ENCODE peak calls at places on chromosomes 5 and 9, in six cellular contexts. One of them, this sample, is unnamed.

GRCh38 chr5:169018980-169019379 is 282.0 kb downstream of the SLIT3 start:
- DNase-seq in endodermal cell: peak
- DNase-seq in GM13977: no peak
- DNase-seq in astrocyte of the spinal cord: no peak
- DNase-seq in IMR-90: no peak
- DNase-seq in progenitor cell of endocrine pancreas: no peak
- DNase-seq in this sample: no peak

GRCh38 chr9:106420511-106420944 is 442.4 kb upstream of the ZNF462 start:
- DNase-seq in astrocyte of the spinal cord: peak
- DNase-seq in endodermal cell: no peak
- DNase-seq in GM13977: peak
- DNase-seq in progenitor cell of endocrine pancreas: no peak
- DNase-seq in IMR-90: no peak
- DNase-seq in this sample: peak

GRCh38 chr5:60161340-60161934 is 267.9 kb upstream of the PDE4D start:
- DNase-seq in astrocyte of the spinal cord: peak
- DNase-seq in progenitor cell of endocrine pancreas: no peak
- DNase-seq in endodermal cell: no peak
- DNase-seq in IMR-90: peak
- DNase-seq in GM13977: peak
- DNase-seq in this sample: peak

GRCh38 chr5:160929343-160929742 is 77.3 kb upstream of the ATP10B start:
- DNase-seq in astrocyte of the spinal cord: no peak
- DNase-seq in IMR-90: no peak
- DNase-seq in progenitor cell of endocrine pancreas: no peak
- DNase-seq in endodermal cell: no peak
- DNase-seq in GM13977: no peak
- DNase-seq in this sample: no peak

GRCh38 chr9:32251539-32251938 is 132.9 kb upstream of the ACO1 start:
- DNase-seq in progenitor cell of endocrine pancreas: peak
- DNase-seq in astrocyte of the spinal cord: peak
- DNase-seq in IMR-90: peak
- DNase-seq in GM13977: peak
- DNase-seq in endodermal cell: peak
- DNase-seq in this sample: peak

GRCh38 chr9:127351182-127352166 is 45.5 kb upstream of the SLC2A8 start:
- DNase-seq in astrocyte of the spinal cord: no peak
- DNase-seq in IMR-90: no peak
- DNase-seq in endodermal cell: no peak
- DNase-seq in progenitor cell of endocrine pancreas: no peak
- DNase-seq in GM13977: no peak
- DNase-seq in this sample: no peak

GRCh38 chr9:94865599-94866456 is 139.3 kb downstream of the AOPEP start:
- DNase-seq in IMR-90: peak
- DNase-seq in progenitor cell of endocrine pancreas: no peak
- DNase-seq in GM13977: no peak
- DNase-seq in astrocyte of the spinal cord: peak
- DNase-seq in endodermal cell: peak
- DNase-seq in this sample: no peak

GRCh38 chr5:177996660-177997318 is 747 bp upstream of the PROP1 start:
- DNase-seq in GM13977: no peak
- DNase-seq in endodermal cell: no peak
- DNase-seq in progenitor cell of endocrine pancreas: no peak
- DNase-seq in astrocyte of the spinal cord: no peak
- DNase-seq in IMR-90: no peak
- DNase-seq in this sample: no peak

GRCh38 chr9:14466828-14467227 is 152.9 kb upstream of the NFIB start:
- DNase-seq in progenitor cell of endocrine pancreas: no peak
- DNase-seq in IMR-90: no peak
- DNase-seq in GM13977: no peak
- DNase-seq in astrocyte of the spinal cord: no peak
- DNase-seq in endodermal cell: no peak
- DNase-seq in this sample: no peak

GRCh38 chr5:91176288-91177016 is 206.7 kb downstream of the ARRDC3 start:
- DNase-seq in IMR-90: peak
- DNase-seq in progenitor cell of endocrine pancreas: peak
- DNase-seq in endodermal cell: no peak
- DNase-seq in GM13977: no peak
- DNase-seq in astrocyte of the spinal cord: peak
- DNase-seq in this sample: no peak

GRCh38 chr5:81698806-81699205 is 52.1 kb downstream of the SSBP2 start:
- DNase-seq in astrocyte of the spinal cord: no peak
- DNase-seq in GM13977: no peak
- DNase-seq in IMR-90: peak
- DNase-seq in progenitor cell of endocrine pancreas: no peak
- DNase-seq in endodermal cell: no peak
- DNase-seq in this sample: no peak

GRCh38 chr5:82386576-82386975 is 108.4 kb upstream of the RPS23 start:
- DNase-seq in astrocyte of the spinal cord: no peak
- DNase-seq in progenitor cell of endocrine pancreas: no peak
- DNase-seq in IMR-90: no peak
- DNase-seq in GM13977: no peak
- DNase-seq in endodermal cell: no peak
- DNase-seq in this sample: no peak

GRCh38 chr5:76521240-76521758 is 101.9 kb downstream of the F2RL2 start:
- DNase-seq in GM13977: peak
- DNase-seq in IMR-90: peak
- DNase-seq in endodermal cell: no peak
- DNase-seq in astrocyte of the spinal cord: peak
- DNase-seq in progenitor cell of endocrine pancreas: no peak
- DNase-seq in this sample: peak

GRCh38 chr9:78239506-78239905 is 3.6 kb downstream of the CEP78 start:
- DNase-seq in IMR-90: no peak
- DNase-seq in GM13977: no peak
- DNase-seq in astrocyte of the spinal cord: no peak
- DNase-seq in progenitor cell of endocrine pancreas: no peak
- DNase-seq in endodermal cell: no peak
- DNase-seq in this sample: no peak
- TF ChIP-seq CTCF in IMR-90: peak
- TF ChIP-seq CTCF in GM13977: no peak
- TF ChIP-seq CTCF in astrocyte of the spinal cord: peak
- TF ChIP-seq CTCF in progenitor cell of endocrine pancreas: peak
- TF ChIP-seq CTCF in endodermal cell: peak
- TF ChIP-seq CTCF in this sample: no peak

GRCh38 chr5:32712463-32713395 is 1.6 kb downstream of the NPR3 start:
- DNase-seq in IMR-90: peak
- DNase-seq in astrocyte of the spinal cord: peak
- DNase-seq in endodermal cell: peak
- DNase-seq in GM13977: peak
- DNase-seq in progenitor cell of endocrine pancreas: no peak
- DNase-seq in this sample: no peak
- TF ChIP-seq CTCF in IMR-90: no peak
- TF ChIP-seq CTCF in astrocyte of the spinal cord: peak
- TF ChIP-seq CTCF in endodermal cell: peak
- TF ChIP-seq CTCF in GM13977: no peak
- TF ChIP-seq CTCF in progenitor cell of endocrine pancreas: no peak
- TF ChIP-seq CTCF in this sample: no peak

GRCh38 chr5:140107312-140108092 is 6.4 kb upstream of the PURA start:
- DNase-seq in astrocyte of the spinal cord: peak
- DNase-seq in IMR-90: peak
- DNase-seq in progenitor cell of endocrine pancreas: peak
- DNase-seq in GM13977: peak
- DNase-seq in endodermal cell: peak
- DNase-seq in this sample: peak
- TF ChIP-seq CTCF in astrocyte of the spinal cord: peak
- TF ChIP-seq CTCF in IMR-90: peak
- TF ChIP-seq CTCF in progenitor cell of endocrine pancreas: peak
- TF ChIP-seq CTCF in GM13977: peak
- TF ChIP-seq CTCF in endodermal cell: no peak
- TF ChIP-seq CTCF in this sample: no peak

DNA sequence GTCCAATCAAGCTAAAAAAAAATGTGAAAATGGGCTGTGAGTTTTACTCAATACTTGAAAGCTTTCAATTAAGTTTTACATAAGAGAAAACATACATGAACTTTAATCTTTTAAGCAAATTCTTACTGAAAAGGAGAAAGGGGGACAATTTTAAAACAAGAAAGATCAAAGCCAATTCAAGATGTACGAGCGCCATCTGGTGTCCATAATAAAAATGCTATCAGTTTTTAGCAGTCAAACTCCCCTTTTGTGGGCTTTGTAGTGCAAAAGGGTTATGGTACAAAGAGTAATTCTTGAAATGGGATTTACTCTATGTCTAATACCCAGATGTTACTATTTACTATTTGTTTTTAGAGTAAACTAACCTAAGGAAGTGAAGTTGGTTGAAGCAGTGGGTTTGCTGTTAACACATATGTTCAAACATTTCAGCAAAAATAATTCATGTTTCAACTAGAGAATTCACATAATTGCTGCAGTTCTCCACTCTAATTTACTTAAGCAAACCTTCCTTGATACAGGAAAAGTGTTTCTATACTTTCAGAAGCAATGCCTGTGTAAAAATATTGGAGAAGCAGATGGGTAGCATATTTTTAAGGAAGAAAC is 228.2 kb upstream of the TYRP1 start:
- DNase-seq in GM13977: peak
- DNase-seq in progenitor cell of endocrine pancreas: no peak
- DNase-seq in astrocyte of the spinal cord: peak
- DNase-seq in endodermal cell: no peak
- DNase-seq in IMR-90: peak
- DNase-seq in this sample: peak
- TF ChIP-seq CTCF in GM13977: peak
- TF ChIP-seq CTCF in progenitor cell of endocrine pancreas: peak
- TF ChIP-seq CTCF in astrocyte of the spinal cord: peak
- TF ChIP-seq CTCF in endodermal cell: peak
- TF ChIP-seq CTCF in IMR-90: peak
- TF ChIP-seq CTCF in this sample: peak

DNA sequence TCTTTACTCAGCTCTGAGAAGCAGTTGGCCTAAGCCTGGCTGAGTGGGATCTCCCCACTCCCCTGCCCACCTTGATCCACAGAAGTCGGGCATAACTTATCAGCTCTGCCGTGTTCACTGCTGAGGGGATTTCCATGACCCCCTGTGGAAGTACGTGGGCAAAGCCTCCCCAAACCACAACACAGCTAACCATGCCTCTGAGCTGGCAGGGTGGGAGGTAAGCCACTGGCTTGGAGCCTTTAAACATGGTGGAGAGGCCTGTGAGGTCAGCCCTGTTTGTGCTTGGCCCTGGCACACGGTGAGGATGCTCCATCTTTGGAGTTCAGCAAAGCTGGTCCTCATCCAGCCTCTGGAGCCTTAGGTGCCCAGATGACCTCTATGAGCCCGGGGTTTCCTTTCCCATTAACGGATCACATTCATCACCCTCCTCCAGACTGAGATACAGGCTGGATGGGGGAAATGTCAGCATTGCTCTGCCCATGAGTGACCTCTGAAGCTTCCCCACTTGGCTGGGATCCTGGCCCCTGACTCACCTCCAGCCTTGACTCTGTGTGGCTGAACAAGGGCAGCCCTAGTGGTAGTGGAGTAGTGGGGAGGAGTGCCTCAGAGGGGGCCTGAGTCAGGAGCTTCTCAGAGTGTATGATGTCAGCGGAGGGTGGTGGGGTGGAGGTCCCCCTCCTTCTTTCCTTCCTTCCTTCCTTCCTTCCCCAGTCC is 6.2 kb downstream of the PDLIM4 start:
- DNase-seq in endodermal cell: peak
- DNase-seq in IMR-90: peak
- DNase-seq in astrocyte of the spinal cord: peak
- DNase-seq in progenitor cell of endocrine pancreas: no peak
- DNase-seq in GM13977: peak
- DNase-seq in this sample: peak
- TF ChIP-seq CTCF in endodermal cell: no peak
- TF ChIP-seq CTCF in IMR-90: peak
- TF ChIP-seq CTCF in astrocyte of the spinal cord: peak
- TF ChIP-seq CTCF in progenitor cell of endocrine pancreas: no peak
- TF ChIP-seq CTCF in GM13977: no peak
- TF ChIP-seq CTCF in this sample: no peak

GRCh38 chr9:38068616-38068865 is 486 bp downstream of the SHB start:
- DNase-seq in astrocyte of the spinal cord: peak
- DNase-seq in GM13977: peak
- DNase-seq in progenitor cell of endocrine pancreas: no peak
- DNase-seq in endodermal cell: peak
- DNase-seq in IMR-90: peak
- DNase-seq in this sample: peak

GRCh38 chr9:38066907-38067610 is 2.0 kb downstream of the SHB start:
- DNase-seq in progenitor cell of endocrine pancreas: no peak
- DNase-seq in astrocyte of the spinal cord: peak
- DNase-seq in IMR-90: no peak
- DNase-seq in GM13977: no peak
- DNase-seq in endodermal cell: peak
- DNase-seq in this sample: peak

GRCh38 chr9:38067611-38067891 is 1.5 kb downstream of the SHB start:
- DNase-seq in GM13977: no peak
- DNase-seq in astrocyte of the spinal cord: no peak
- DNase-seq in progenitor cell of endocrine pancreas: no peak
- DNase-seq in endodermal cell: no peak
- DNase-seq in IMR-90: no peak
- DNase-seq in this sample: no peak

GRCh38 chr9:38067892-38068615 is 973 bp downstream of the SHB start:
- DNase-seq in endodermal cell: peak
- DNase-seq in GM13977: no peak
- DNase-seq in IMR-90: no peak
- DNase-seq in progenitor cell of endocrine pancreas: no peak
- DNase-seq in astrocyte of the spinal cord: no peak
- DNase-seq in this sample: peak

DNA sequence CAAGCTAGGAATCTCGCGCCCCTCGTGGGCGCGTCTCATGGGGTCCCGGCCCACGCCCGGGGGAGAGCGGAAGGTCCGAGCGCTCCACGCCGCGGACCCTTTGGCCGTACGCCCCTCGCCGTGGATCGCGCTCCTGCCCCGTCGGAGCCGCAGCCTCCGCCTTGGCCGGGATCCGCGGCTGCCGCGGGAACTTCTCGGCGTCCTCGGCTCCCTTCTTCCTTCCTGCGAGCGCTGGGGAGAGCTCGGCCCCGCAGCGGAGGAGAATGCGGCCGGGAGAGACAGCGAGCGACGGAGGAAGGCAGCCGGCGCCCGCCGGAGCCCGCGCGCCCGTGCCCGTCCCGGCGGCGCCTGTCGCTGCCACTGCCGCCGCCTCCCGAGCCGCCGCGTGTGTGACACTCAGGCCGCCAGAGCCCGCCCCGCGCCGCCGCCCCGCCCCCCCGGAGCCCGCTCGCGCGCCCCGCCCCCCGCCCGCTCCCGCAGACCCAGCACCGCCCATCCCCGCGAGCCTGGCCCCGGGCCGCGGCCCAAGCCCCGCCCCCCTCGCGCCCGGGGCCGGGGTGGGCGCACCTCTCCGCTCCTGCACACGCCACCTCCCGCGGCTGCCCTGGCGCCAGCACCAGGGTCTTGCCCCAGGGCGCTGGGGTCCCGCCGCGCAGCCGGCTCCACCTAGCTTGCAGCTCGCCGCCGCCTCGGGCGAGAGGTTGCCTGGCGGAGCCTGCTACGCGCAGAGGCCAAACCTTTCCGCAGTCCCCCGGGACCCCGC is at the start of gene SHB:
- DNase-seq in astrocyte of the spinal cord: no peak
- DNase-seq in endodermal cell: peak
- DNase-seq in progenitor cell of endocrine pancreas: peak
- DNase-seq in GM13977: peak
- DNase-seq in IMR-90: peak
- DNase-seq in this sample: peak
- TF ChIP-seq CTCF in astrocyte of the spinal cord: no peak
- TF ChIP-seq CTCF in endodermal cell: peak
- TF ChIP-seq CTCF in progenitor cell of endocrine pancreas: no peak
- TF ChIP-seq CTCF in GM13977: no peak
- TF ChIP-seq CTCF in IMR-90: no peak
- TF ChIP-seq CTCF in this sample: no peak